ENCODE peak calls at places on chromosomes 5 and 9, in seven cellular contexts. One of them, this sample, is unnamed.

GRCh38 chr9:35675732-35676392 is 2.1 kb downstream of the CA9 start:
- DNase-seq in K562: no peak
- DNase-seq in HepG2: no peak
- DNase-seq in H1: peak
- DNase-seq in SK-N-SH: peak
- DNase-seq in HCT116: no peak
- DNase-seq in GM12878: no peak
- DNase-seq in this sample: no peak

GRCh38 chr5:150263801-150264621 is 25.6 kb downstream of the CAMK2A start:
- DNase-seq in K562: no peak
- DNase-seq in HepG2: no peak
- DNase-seq in H1: no peak
- DNase-seq in SK-N-SH: peak
- DNase-seq in HCT116: peak
- DNase-seq in GM12878: no peak
- DNase-seq in this sample: peak

GRCh38 chr5:14364576-14365472 is 216.8 kb upstream of the OTULINL start:
- DNase-seq in K562: peak
- DNase-seq in HepG2: peak
- DNase-seq in H1: peak
- DNase-seq in SK-N-SH: peak
- DNase-seq in HCT116: peak
- DNase-seq in GM12878: no peak
- DNase-seq in this sample: peak

GRCh38 chr5:4758550-4758949 is 381.6 kb upstream of the ADAMTS16 start:
- DNase-seq in K562: no peak
- DNase-seq in HepG2: no peak
- DNase-seq in H1: no peak
- DNase-seq in SK-N-SH: no peak
- DNase-seq in HCT116: no peak
- DNase-seq in GM12878: no peak
- DNase-seq in this sample: no peak

GRCh38 chr9:134301387-134302129 is 24.7 kb upstream of the RXRA start:
- DNase-seq in K562: no peak
- DNase-seq in HepG2: no peak
- DNase-seq in H1: no peak
- DNase-seq in SK-N-SH: peak
- DNase-seq in HCT116: no peak
- DNase-seq in GM12878: peak
- DNase-seq in this sample: no peak

GRCh38 chr5:175501759-175502158 is 23.4 kb downstream of the SFXN1 start:
- DNase-seq in K562: no peak
- DNase-seq in HepG2: no peak
- DNase-seq in H1: no peak
- DNase-seq in SK-N-SH: no peak
- DNase-seq in HCT116: no peak
- DNase-seq in GM12878: no peak
- DNase-seq in this sample: peak

GRCh38 chr5:38249812-38250211 is 8.5 kb upstream of the EGFLAM start:
- DNase-seq in K562: no peak
- DNase-seq in HepG2: no peak
- DNase-seq in H1: no peak
- DNase-seq in SK-N-SH: no peak
- DNase-seq in HCT116: no peak
- DNase-seq in GM12878: no peak
- DNase-seq in this sample: no peak

GRCh38 chr5:73373814-73374510 is 74.6 kb downstream of the FOXD1 start:
- DNase-seq in K562: no peak
- DNase-seq in HepG2: no peak
- DNase-seq in H1: no peak
- DNase-seq in SK-N-SH: no peak
- DNase-seq in HCT116: no peak
- DNase-seq in GM12878: no peak
- DNase-seq in this sample: no peak

GRCh38 chr9:97788763-97789663 is 64.0 kb upstream of the FOXE1 start:
- DNase-seq in K562: no peak
- DNase-seq in HepG2: peak
- DNase-seq in H1: no peak
- DNase-seq in SK-N-SH: no peak
- DNase-seq in HCT116: no peak
- DNase-seq in GM12878: no peak
- DNase-seq in this sample: no peak

GRCh38 chr5:172872997-172873491 is 39.0 kb downstream of the ERGIC1 start:
- DNase-seq in K562: no peak
- DNase-seq in HepG2: no peak
- DNase-seq in H1: no peak
- DNase-seq in SK-N-SH: no peak
- DNase-seq in HCT116: no peak
- DNase-seq in GM12878: no peak
- DNase-seq in this sample: no peak

GRCh38 chr5:36436306-36436705 is 134.6 kb upstream of the RANBP3L start:
- DNase-seq in K562: no peak
- DNase-seq in HepG2: no peak
- DNase-seq in H1: no peak
- DNase-seq in SK-N-SH: no peak
- DNase-seq in HCT116: no peak
- DNase-seq in GM12878: no peak
- DNase-seq in this sample: no peak

GRCh38 chr9:116549061-116549664 is 137.9 kb upstream of the TRIM32 start:
- DNase-seq in K562: no peak
- DNase-seq in HepG2: peak
- DNase-seq in H1: no peak
- DNase-seq in SK-N-SH: no peak
- DNase-seq in HCT116: peak
- DNase-seq in GM12878: no peak
- DNase-seq in this sample: no peak

GRCh38 chr9:94860678-94861588 is 134.4 kb downstream of the AOPEP start:
- DNase-seq in K562: no peak
- DNase-seq in HepG2: no peak
- DNase-seq in H1: peak
- DNase-seq in SK-N-SH: no peak
- DNase-seq in HCT116: no peak
- DNase-seq in GM12878: peak
- DNase-seq in this sample: no peak

GRCh38 chr9:91655664-91656063 is 232.0 kb upstream of the NFIL3 start:
- DNase-seq in K562: no peak
- DNase-seq in HepG2: no peak
- DNase-seq in H1: no peak
- DNase-seq in SK-N-SH: no peak
- DNase-seq in HCT116: no peak
- DNase-seq in GM12878: no peak
- DNase-seq in this sample: no peak

GRCh38 chr5:122118356-122118948 is 10.9 kb upstream of the ZNF474 start:
- DNase-seq in K562: no peak
- DNase-seq in HepG2: no peak
- DNase-seq in H1: no peak
- DNase-seq in SK-N-SH: no peak
- DNase-seq in HCT116: no peak
- DNase-seq in GM12878: no peak
- DNase-seq in this sample: no peak

GRCh38 chr5:122112063-122112462 is 17.3 kb upstream of the ZNF474 start:
- DNase-seq in K562: no peak
- DNase-seq in HepG2: no peak
- DNase-seq in H1: no peak
- DNase-seq in SK-N-SH: no peak
- DNase-seq in HCT116: no peak
- DNase-seq in GM12878: no peak
- DNase-seq in this sample: no peak

GRCh38 chr5:122110990-122111389 is 18.4 kb upstream of the ZNF474 start:
- DNase-seq in K562: no peak
- DNase-seq in HepG2: no peak
- DNase-seq in H1: no peak
- DNase-seq in SK-N-SH: no peak
- DNase-seq in HCT116: no peak
- DNase-seq in GM12878: no peak
- DNase-seq in this sample: no peak

GRCh38 chr5:122111513-122111912 is 17.8 kb upstream of the ZNF474 start:
- DNase-seq in K562: no peak
- DNase-seq in HepG2: no peak
- DNase-seq in H1: no peak
- DNase-seq in SK-N-SH: no peak
- DNase-seq in HCT116: no peak
- DNase-seq in GM12878: no peak
- DNase-seq in this sample: no peak

GRCh38 chr5:122112733-122113558 is 16.4 kb upstream of the ZNF474 start:
- DNase-seq in K562: peak
- DNase-seq in HepG2: no peak
- DNase-seq in H1: no peak
- DNase-seq in SK-N-SH: no peak
- DNase-seq in HCT116: no peak
- DNase-seq in GM12878: no peak
- DNase-seq in this sample: no peak
- TF ChIP-seq JUND in K562: peak
- TF ChIP-seq JUND in HepG2: no peak
- TF ChIP-seq JUND in H1: no peak
- TF ChIP-seq JUND in SK-N-SH: no peak
- TF ChIP-seq JUND in HCT116: no peak
- TF ChIP-seq JUND in GM12878: no peak
- TF ChIP-seq JUND in this sample: no peak

DNA sequence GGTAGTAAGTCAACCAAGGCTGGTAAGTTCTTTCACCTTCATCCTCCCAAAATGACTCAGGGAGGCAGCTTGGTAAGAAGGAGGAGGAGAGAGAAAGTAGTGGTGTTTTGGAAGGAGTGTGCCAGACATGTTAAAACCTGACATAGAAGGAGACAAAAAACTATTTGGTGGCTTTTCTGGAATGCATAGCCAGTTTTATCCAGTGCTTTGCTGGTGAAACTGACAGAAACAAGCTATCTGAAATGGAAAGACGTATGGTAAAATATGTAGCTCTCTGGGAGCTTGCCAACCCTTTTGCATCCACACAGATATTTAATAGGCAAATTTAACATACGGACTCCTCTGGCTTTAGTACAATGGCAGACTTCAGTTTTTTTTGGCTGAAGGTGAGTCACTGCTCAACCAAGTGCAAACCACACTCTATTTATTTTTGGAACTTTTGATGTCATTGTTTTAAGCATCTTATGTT is 45.4 kb downstream of the RAB14 start:
- DNase-seq in K562: no peak
- DNase-seq in HepG2: no peak
- DNase-seq in H1: no peak
- DNase-seq in SK-N-SH: no peak
- DNase-seq in HCT116: no peak
- DNase-seq in GM12878: peak
- DNase-seq in this sample: no peak
- TF ChIP-seq JUND in K562: no peak
- TF ChIP-seq JUND in HepG2: no peak
- TF ChIP-seq JUND in H1: no peak
- TF ChIP-seq JUND in SK-N-SH: peak
- TF ChIP-seq JUND in HCT116: no peak
- TF ChIP-seq JUND in GM12878: peak
- TF ChIP-seq JUND in this sample: no peak

GRCh38 chr9:6080154-6080716 is 64.8 kb upstream of the RANBP6 start:
- DNase-seq in K562: peak
- DNase-seq in HepG2: peak
- DNase-seq in H1: peak
- DNase-seq in SK-N-SH: peak
- DNase-seq in HCT116: peak
- DNase-seq in GM12878: peak
- DNase-seq in this sample: peak
- TF ChIP-seq JUND in K562: no peak
- TF ChIP-seq JUND in HepG2: no peak
- TF ChIP-seq JUND in H1: peak
- TF ChIP-seq JUND in SK-N-SH: no peak
- TF ChIP-seq JUND in HCT116: no peak
- TF ChIP-seq JUND in GM12878: no peak
- TF ChIP-seq JUND in this sample: no peak

GRCh38 chr9:110178281-110178680 is 29.7 kb downstream of the C9orf152 start:
- DNase-seq in K562: no peak
- DNase-seq in HepG2: no peak
- DNase-seq in H1: no peak
- DNase-seq in SK-N-SH: no peak
- DNase-seq in HCT116: no peak
- DNase-seq in GM12878: no peak
- DNase-seq in this sample: no peak
- TF ChIP-seq JUND in K562: no peak
- TF ChIP-seq JUND in HepG2: no peak
- TF ChIP-seq JUND in H1: no peak
- TF ChIP-seq JUND in SK-N-SH: no peak
- TF ChIP-seq JUND in HCT116: no peak
- TF ChIP-seq JUND in GM12878: no peak
- TF ChIP-seq JUND in this sample: no peak

GRCh38 chr5:135067587-135067986 is 33.6 kb upstream of the PITX1 start:
- DNase-seq in K562: no peak
- DNase-seq in HepG2: no peak
- DNase-seq in H1: no peak
- DNase-seq in SK-N-SH: no peak
- DNase-seq in HCT116: no peak
- DNase-seq in GM12878: no peak
- DNase-seq in this sample: no peak
- TF ChIP-seq JUND in K562: no peak
- TF ChIP-seq JUND in HepG2: no peak
- TF ChIP-seq JUND in H1: no peak
- TF ChIP-seq JUND in SK-N-SH: no peak
- TF ChIP-seq JUND in HCT116: no peak
- TF ChIP-seq JUND in GM12878: no peak
- TF ChIP-seq JUND in this sample: no peak

GRCh38 chr5:169945831-169946261 is 34.4 kb downstream of the INSYN2B start:
- DNase-seq in K562: no peak
- DNase-seq in HepG2: no peak
- DNase-seq in H1: peak
- DNase-seq in SK-N-SH: peak
- DNase-seq in HCT116: no peak
- DNase-seq in GM12878: no peak
- DNase-seq in this sample: no peak
- TF ChIP-seq JUND in K562: no peak
- TF ChIP-seq JUND in HepG2: no peak
- TF ChIP-seq JUND in H1: no peak
- TF ChIP-seq JUND in SK-N-SH: no peak
- TF ChIP-seq JUND in HCT116: no peak
- TF ChIP-seq JUND in GM12878: no peak
- TF ChIP-seq JUND in this sample: no peak

This sample was measured in T47D.